ENCODE peak calls at places on chromosomes 6 and 20, in five cellular contexts. One of them, this sample, is unnamed.

GRCh38 chr20:23413862-23414422 is 7.3 kb downstream of the NAPB start:
- DNase-seq in aorta: no peak
- DNase-seq in endodermal cell: no peak
- DNase-seq in cardiac muscle cell: no peak
- DNase-seq in testis: no peak
- DNase-seq in this sample: no peak

GRCh38 chr6:16625319-16626240 is 135.7 kb downstream of the ATXN1 start:
- DNase-seq in aorta: no peak
- DNase-seq in endodermal cell: no peak
- DNase-seq in cardiac muscle cell: no peak
- DNase-seq in testis: no peak
- DNase-seq in this sample: no peak

GRCh38 chr6:72616406-72617015 is 5.4 kb upstream of the KCNQ5 start:
- DNase-seq in aorta: no peak
- DNase-seq in endodermal cell: no peak
- DNase-seq in cardiac muscle cell: peak; percentile 69
- DNase-seq in testis: no peak
- DNase-seq in this sample: no peak

GRCh38 chr6:80618953-80619352 is 512.5 kb downstream of the BCKDHB start:
- DNase-seq in aorta: no peak
- DNase-seq in endodermal cell: no peak
- DNase-seq in cardiac muscle cell: peak; percentile 50
- DNase-seq in testis: no peak
- DNase-seq in this sample: no peak

GRCh38 chr6:53811082-53811481 is 16.3 kb downstream of the LRRC1 start:
- DNase-seq in aorta: no peak
- DNase-seq in endodermal cell: peak; percentile 95
- DNase-seq in cardiac muscle cell: no peak
- DNase-seq in testis: no peak
- DNase-seq in this sample: no peak

GRCh38 chr6:53623497-53623896 is 42.1 kb downstream of the KLHL31 start:
- DNase-seq in aorta: no peak
- DNase-seq in endodermal cell: no peak
- DNase-seq in cardiac muscle cell: peak; percentile 53
- DNase-seq in testis: no peak
- DNase-seq in this sample: no peak

GRCh38 chr20:46681032-46681854 is 8.0 kb downstream of the TP53RK start:
- DNase-seq in aorta: no peak
- DNase-seq in endodermal cell: peak; percentile 93
- DNase-seq in cardiac muscle cell: peak; percentile 71
- DNase-seq in testis: peak; percentile 85
- DNase-seq in this sample: peak; percentile 49

GRCh38 chr6:16839780-16840179 is 78.5 kb upstream of the ATXN1 start:
- DNase-seq in aorta: no peak
- DNase-seq in endodermal cell: no peak
- DNase-seq in cardiac muscle cell: no peak
- DNase-seq in testis: no peak
- DNase-seq in this sample: no peak

GRCh38 chr6:132969188-132969587 is 154.8 kb downstream of the RPS12 start:
- DNase-seq in aorta: no peak
- DNase-seq in endodermal cell: no peak
- DNase-seq in cardiac muscle cell: no peak
- DNase-seq in testis: no peak
- DNase-seq in this sample: no peak

GRCh38 chr20:38961530-38962043 is 557 bp upstream of the DHX35 start:
- DNase-seq in aorta: no peak
- DNase-seq in endodermal cell: no peak
- DNase-seq in cardiac muscle cell: no peak
- DNase-seq in testis: no peak
- DNase-seq in this sample: peak; percentile 29

GRCh38 chr20:10597637-10598036 is 76.2 kb downstream of the JAG1 start:
- DNase-seq in aorta: no peak
- DNase-seq in endodermal cell: no peak
- DNase-seq in cardiac muscle cell: no peak
- DNase-seq in testis: no peak
- DNase-seq in this sample: no peak

GRCh38 chr6:87165169-87165568 is 9.8 kb downstream of the ZNF292 start:
- DNase-seq in aorta: no peak
- DNase-seq in endodermal cell: no peak
- DNase-seq in cardiac muscle cell: no peak
- DNase-seq in testis: no peak
- DNase-seq in this sample: no peak

GRCh38 chr6:129774697-129775447 is 64.9 kb upstream of the ARHGAP18 start:
- DNase-seq in aorta: peak; percentile 78
- DNase-seq in endodermal cell: peak; percentile 95
- DNase-seq in cardiac muscle cell: peak; percentile 90
- DNase-seq in testis: peak; percentile 85
- DNase-seq in this sample: peak; percentile 92

GRCh38 chr6:7979831-7980230 is 69.2 kb upstream of the TXNDC5 start:
- DNase-seq in aorta: no peak
- DNase-seq in endodermal cell: no peak
- DNase-seq in cardiac muscle cell: no peak
- DNase-seq in testis: no peak
- DNase-seq in this sample: no peak

GRCh38 chr20:25039697-25040437 is 18.1 kb downstream of the ACSS1 start:
- DNase-seq in aorta: peak; percentile 92
- DNase-seq in endodermal cell: no peak
- DNase-seq in cardiac muscle cell: peak; percentile 96
- DNase-seq in testis: peak; percentile 93
- DNase-seq in this sample: no peak

GRCh38 chr6:64520050-64520449 is 884.4 kb downstream of the PHF3 start:
- DNase-seq in aorta: no peak
- DNase-seq in endodermal cell: no peak
- DNase-seq in cardiac muscle cell: peak; percentile 95
- DNase-seq in testis: no peak
- DNase-seq in this sample: no peak

DNA sequence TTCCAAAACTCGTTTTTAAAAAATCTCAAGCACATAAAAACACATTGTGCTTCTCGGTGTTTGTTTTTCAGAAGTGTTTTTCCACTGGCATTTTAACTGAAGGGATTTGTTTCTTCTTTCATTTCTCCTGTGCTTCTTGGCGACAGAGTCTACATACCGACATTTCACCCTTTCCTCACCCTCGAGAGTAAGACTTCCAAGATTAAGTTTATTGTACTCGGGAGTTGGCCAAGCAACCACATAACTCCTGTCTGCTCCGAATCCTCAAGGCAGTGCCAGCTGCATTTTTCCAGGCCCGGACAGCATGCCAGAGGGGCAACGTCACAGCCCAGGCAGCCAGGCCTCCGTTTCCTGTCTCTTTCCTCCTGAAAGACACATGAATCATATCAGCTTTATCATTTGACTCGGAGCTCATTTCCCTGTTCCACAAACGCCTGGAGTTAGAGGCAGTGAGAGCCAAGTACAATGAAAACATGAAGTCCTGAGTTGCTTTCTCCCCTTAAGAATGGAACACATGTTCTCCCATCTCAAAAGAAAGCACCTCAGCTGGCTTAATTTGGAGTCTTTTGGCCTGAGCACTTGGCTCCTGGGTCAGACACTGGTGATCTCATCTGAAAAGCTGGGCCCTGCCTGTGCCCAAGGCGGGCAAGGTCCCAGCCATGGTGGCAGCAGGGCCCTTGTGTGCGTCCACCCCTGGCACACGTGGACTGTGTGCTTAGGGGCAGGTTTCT is 23.2 kb upstream of the FAM50B start:
- DNase-seq in aorta: peak; percentile 97
- DNase-seq in endodermal cell: no peak
- DNase-seq in cardiac muscle cell: peak; percentile 99
- DNase-seq in testis: peak; percentile 73
- DNase-seq in this sample: no peak
- H3K4me3 ChIP-seq in aorta: no peak overlapping the region
- H3K4me3 ChIP-seq in endodermal cell: no peak overlapping the region
- H3K4me3 ChIP-seq in cardiac muscle cell: no peak overlapping the region
- H3K4me3 ChIP-seq in testis: no peak overlapping the region
- H3K4me3 ChIP-seq in this sample: no peak overlapping the region

GRCh38 chr20:32946629-32947028 is 57.6 kb downstream of the SUN5 start:
- DNase-seq in aorta: no peak
- DNase-seq in endodermal cell: no peak
- DNase-seq in cardiac muscle cell: no peak
- DNase-seq in testis: no peak
- DNase-seq in this sample: no peak

GRCh38 chr20:32941155-32941885 is 62.9 kb downstream of the SUN5 start:
- DNase-seq in aorta: no peak
- DNase-seq in endodermal cell: no peak
- DNase-seq in cardiac muscle cell: peak; percentile 2
- DNase-seq in testis: no peak
- DNase-seq in this sample: no peak

GRCh38 chr20:32943490-32944052 is 60.7 kb downstream of the SUN5 start:
- DNase-seq in aorta: no peak
- DNase-seq in endodermal cell: no peak
- DNase-seq in cardiac muscle cell: no peak
- DNase-seq in testis: no peak
- DNase-seq in this sample: no peak

DNA sequence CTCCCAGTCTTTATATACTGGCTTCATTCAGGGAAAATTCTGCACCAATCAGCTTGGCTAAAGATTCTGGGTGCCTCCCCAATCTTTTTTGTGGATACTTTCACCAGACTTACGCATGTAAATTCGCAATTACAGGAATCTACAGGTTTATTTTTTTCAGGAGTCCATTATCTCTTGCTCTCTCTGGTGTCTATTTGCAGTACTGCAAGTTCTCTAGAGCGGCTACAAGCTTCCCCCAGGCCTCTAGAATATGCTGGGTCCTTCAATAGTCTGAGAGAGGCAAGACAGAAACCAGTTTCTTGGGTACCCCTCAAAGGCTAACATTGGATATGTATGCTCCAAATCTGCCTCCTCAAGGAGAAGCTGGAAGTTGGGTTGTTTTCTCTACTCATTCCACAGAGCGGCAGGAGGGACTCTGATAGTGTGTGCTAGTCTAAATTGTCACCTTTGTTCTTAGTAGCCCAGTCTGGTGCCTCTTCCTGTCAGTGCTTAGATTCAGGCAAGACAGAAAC is 58.5 kb downstream of the SUN5 start:
- DNase-seq in aorta: no peak
- DNase-seq in endodermal cell: no peak
- DNase-seq in cardiac muscle cell: peak; percentile 43
- DNase-seq in testis: no peak
- DNase-seq in this sample: peak; percentile 47
- H3K36me3 ChIP-seq in aorta: no peaks in the 10 kb centered on the region
- H3K36me3 ChIP-seq in endodermal cell: no peaks in the 10 kb centered on the region
- H3K36me3 ChIP-seq in cardiac muscle cell: no peaks in the 10 kb centered on the region
- H3K36me3 ChIP-seq in testis: no peaks in the 10 kb centered on the region
- H3K36me3 ChIP-seq in this sample: no peaks in the 10 kb centered on the region

DNA sequence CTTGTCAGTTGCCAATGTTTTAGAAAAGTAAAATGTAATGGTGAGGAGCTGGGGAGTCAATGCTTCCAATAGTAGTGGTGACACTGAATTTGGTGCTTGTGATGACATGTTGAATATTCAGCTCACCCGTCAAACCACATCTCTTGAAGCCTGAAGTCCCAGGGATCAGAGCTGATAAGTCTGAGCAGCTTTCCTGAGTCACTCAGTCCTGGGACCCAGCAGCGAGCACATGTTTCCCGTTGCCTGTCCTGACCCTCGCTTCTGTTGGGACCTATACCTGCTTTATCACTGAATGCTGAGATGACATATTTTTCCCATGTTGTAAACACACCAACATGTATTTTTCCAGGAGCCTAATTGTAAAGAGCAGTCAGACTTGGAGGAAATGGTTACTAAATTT is 693.6 kb downstream of the QKI start:
- DNase-seq in aorta: no peak
- DNase-seq in endodermal cell: no peak
- DNase-seq in cardiac muscle cell: no peak
- DNase-seq in testis: no peak
- DNase-seq in this sample: no peak
- H3K9me3 ChIP-seq in aorta: no peaks in the 10 kb centered on the region
- H3K9me3 ChIP-seq in endodermal cell: no peaks in the 10 kb centered on the region
- H3K9me3 ChIP-seq in cardiac muscle cell: no peaks in the 10 kb centered on the region
- H3K9me3 ChIP-seq in testis: no peaks in the 10 kb centered on the region
- H3K9me3 ChIP-seq in this sample: no peaks in the 10 kb centered on the region

GRCh38 chr6:10399451-10399850 is 15.4 kb downstream of the TFAP2A start:
- DNase-seq in aorta: no peak
- DNase-seq in endodermal cell: no peak
- DNase-seq in cardiac muscle cell: no peak
- DNase-seq in testis: no peak
- DNase-seq in this sample: no peak

GRCh38 chr6:10396775-10397174 is 18.1 kb downstream of the TFAP2A start:
- DNase-seq in aorta: no peak
- DNase-seq in endodermal cell: no peak
- DNase-seq in cardiac muscle cell: no peak
- DNase-seq in testis: no peak
- DNase-seq in this sample: no peak

GRCh38 chr6:10398439-10399218 is 16.2 kb downstream of the TFAP2A start:
- DNase-seq in aorta: no peak
- DNase-seq in endodermal cell: no peak
- DNase-seq in cardiac muscle cell: no peak
- DNase-seq in testis: no peak
- DNase-seq in this sample: no peak

GRCh38 chr6:10395946-10396577 is 18.8 kb downstream of the TFAP2A start:
- DNase-seq in aorta: no peak
- DNase-seq in endodermal cell: no peak
- DNase-seq in cardiac muscle cell: no peak
- DNase-seq in testis: no peak
- DNase-seq in this sample: peak; percentile 22

GRCh38 chr6:10397756-10398438 is 17.0 kb downstream of the TFAP2A start:
- DNase-seq in aorta: no peak
- DNase-seq in endodermal cell: peak; percentile 75
- DNase-seq in cardiac muscle cell: no peak
- DNase-seq in testis: no peak
- DNase-seq in this sample: no peak
- H3K4me3 ChIP-seq in aorta: no peak overlapping the region
- H3K4me3 ChIP-seq in endodermal cell: no peak overlapping the region
- H3K4me3 ChIP-seq in cardiac muscle cell: no peak overlapping the region
- H3K4me3 ChIP-seq in testis: no peak overlapping the region
- H3K4me3 ChIP-seq in this sample: no peak overlapping the region

GRCh38 chr20:1154224-1154623 is 30.6 kb downstream of the TMEM74B start:
- DNase-seq in aorta: no peak
- DNase-seq in endodermal cell: no peak
- DNase-seq in cardiac muscle cell: no peak
- DNase-seq in testis: no peak
- DNase-seq in this sample: no peak

GRCh38 chr20:1150218-1150617 is 31.8 kb downstream of the PSMF1 start:
- DNase-seq in aorta: no peak
- DNase-seq in endodermal cell: no peak
- DNase-seq in cardiac muscle cell: peak; percentile 12
- DNase-seq in testis: no peak
- DNase-seq in this sample: no peak

GRCh38 chr20:1150968-1151367 is 32.6 kb downstream of the PSMF1 start:
- DNase-seq in aorta: no peak
- DNase-seq in endodermal cell: no peak
- DNase-seq in cardiac muscle cell: no peak
- DNase-seq in testis: no peak
- DNase-seq in this sample: no peak

GRCh38 chr20:1155342-1155741 is 29.4 kb downstream of the TMEM74B start:
- DNase-seq in aorta: no peak
- DNase-seq in endodermal cell: no peak
- DNase-seq in cardiac muscle cell: no peak
- DNase-seq in testis: no peak
- DNase-seq in this sample: no peak

DNA sequence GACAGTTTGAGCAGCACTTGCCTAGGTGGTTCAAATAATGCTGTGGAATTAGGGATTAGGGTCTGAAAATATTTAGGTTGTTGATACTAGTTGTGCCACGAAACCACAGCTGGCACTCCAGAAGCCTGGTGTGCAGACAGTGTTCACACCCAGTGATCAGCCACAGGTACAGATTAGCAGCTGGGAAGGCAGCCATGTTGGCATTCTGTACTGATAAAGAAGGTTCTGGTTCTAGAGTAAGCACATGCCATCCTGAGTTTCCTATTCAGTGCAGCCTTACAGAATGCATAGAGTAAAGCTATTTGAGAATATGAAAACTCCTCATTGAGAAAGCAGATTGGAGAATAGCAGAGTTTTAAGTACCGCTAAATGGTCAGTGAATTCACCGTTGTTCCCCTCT is 30.0 kb downstream of the TMEM74B start:
- DNase-seq in aorta: no peak
- DNase-seq in endodermal cell: no peak
- DNase-seq in cardiac muscle cell: no peak
- DNase-seq in testis: no peak
- DNase-seq in this sample: no peak
- H3K36me3 ChIP-seq in aorta: peaks cover 10% of the 10 kb centered on the region
- H3K36me3 ChIP-seq in endodermal cell: peaks cover 26% of the 10 kb centered on the region
- H3K36me3 ChIP-seq in cardiac muscle cell: peaks cover 3% of the 10 kb centered on the region
- H3K36me3 ChIP-seq in testis: no peaks in the 10 kb centered on the region
- H3K36me3 ChIP-seq in this sample: peaks cover 17% of the 10 kb centered on the region